ENCODE peak calls at places on chromosomes 1 and 21, in six cellular contexts. One of them, this sample, is unnamed.

GRCh38 chr1:93591833-93592635 is 89.6 kb downstream of the BCAR3 start:
- DNase-seq in astrocyte of the hippocampus: peak; percentile 81
- DNase-seq in activated CD4-positive, alpha-beta T cell treated with anti-CD3 and anti-CD28 coated beads for 48 hours: peak; percentile 18
- DNase-seq in mesenchymal stem cell: no peak
- DNase-seq in Caki2: peak; percentile 96
- DNase-seq in fibroblast of mammary gland: no peak
- DNase-seq in this sample: no peak

GRCh38 chr1:203083463-203083921 is 2.3 kb downstream of the MYOG start:
- DNase-seq in activated CD4-positive, alpha-beta T cell treated with anti-CD3 and anti-CD28 coated beads for 48 hours: no peak
- DNase-seq in Caki2: no peak
- DNase-seq in mesenchymal stem cell: no peak
- DNase-seq in fibroblast of mammary gland: no peak
- DNase-seq in astrocyte of the hippocampus: no peak
- DNase-seq in this sample: no peak

GRCh38 chr1:67431869-67432578 is 1.8 kb upstream of the SERBP1 start:
- DNase-seq in astrocyte of the hippocampus: no peak
- DNase-seq in activated CD4-positive, alpha-beta T cell treated with anti-CD3 and anti-CD28 coated beads for 48 hours: peak; percentile 22
- DNase-seq in mesenchymal stem cell: no peak
- DNase-seq in fibroblast of mammary gland: peak; percentile 13
- DNase-seq in Caki2: no peak
- DNase-seq in this sample: no peak

GRCh38 chr1:6460349-6461236 is 5.4 kb downstream of the TNFRSF25 start:
- DNase-seq in astrocyte of the hippocampus: peak; percentile 28
- DNase-seq in Caki2: no peak
- DNase-seq in activated CD4-positive, alpha-beta T cell treated with anti-CD3 and anti-CD28 coated beads for 48 hours: peak; percentile 84
- DNase-seq in mesenchymal stem cell: no peak
- DNase-seq in fibroblast of mammary gland: no peak
- DNase-seq in this sample: peak; percentile 91

GRCh38 chr1:53242381-53242780 is 4.1 kb upstream of the MAGOH start:
- DNase-seq in astrocyte of the hippocampus: no peak
- DNase-seq in Caki2: no peak
- DNase-seq in mesenchymal stem cell: no peak
- DNase-seq in fibroblast of mammary gland: no peak
- DNase-seq in activated CD4-positive, alpha-beta T cell treated with anti-CD3 and anti-CD28 coated beads for 48 hours: no peak
- DNase-seq in this sample: no peak

GRCh38 chr1:42806171-42806570 is 10.8 kb upstream of the ERMAP start:
- DNase-seq in astrocyte of the hippocampus: no peak
- DNase-seq in fibroblast of mammary gland: no peak
- DNase-seq in mesenchymal stem cell: no peak
- DNase-seq in Caki2: no peak
- DNase-seq in activated CD4-positive, alpha-beta T cell treated with anti-CD3 and anti-CD28 coated beads for 48 hours: no peak
- DNase-seq in this sample: no peak

GRCh38 chr1:157108448-157108847 is 8.8 kb upstream of the ETV3L start:
- DNase-seq in astrocyte of the hippocampus: no peak
- DNase-seq in mesenchymal stem cell: no peak
- DNase-seq in Caki2: no peak
- DNase-seq in activated CD4-positive, alpha-beta T cell treated with anti-CD3 and anti-CD28 coated beads for 48 hours: no peak
- DNase-seq in fibroblast of mammary gland: no peak
- DNase-seq in this sample: no peak

GRCh38 chr21:29821230-29821629 is 118.6 kb downstream of the GRIK1 start:
- DNase-seq in Caki2: no peak
- DNase-seq in mesenchymal stem cell: no peak
- DNase-seq in activated CD4-positive, alpha-beta T cell treated with anti-CD3 and anti-CD28 coated beads for 48 hours: no peak
- DNase-seq in astrocyte of the hippocampus: no peak
- DNase-seq in fibroblast of mammary gland: no peak
- DNase-seq in this sample: no peak

GRCh38 chr21:25080161-25080560 is 527.1 kb downstream of the MRPL39 start:
- DNase-seq in activated CD4-positive, alpha-beta T cell treated with anti-CD3 and anti-CD28 coated beads for 48 hours: no peak
- DNase-seq in fibroblast of mammary gland: peak; percentile 6
- DNase-seq in Caki2: no peak
- DNase-seq in astrocyte of the hippocampus: peak; percentile 73
- DNase-seq in mesenchymal stem cell: no peak
- DNase-seq in this sample: no peak

GRCh38 chr1:186514367-186514766 is 53.5 kb upstream of the PDC start:
- DNase-seq in astrocyte of the hippocampus: no peak
- DNase-seq in fibroblast of mammary gland: no peak
- DNase-seq in activated CD4-positive, alpha-beta T cell treated with anti-CD3 and anti-CD28 coated beads for 48 hours: no peak
- DNase-seq in Caki2: no peak
- DNase-seq in mesenchymal stem cell: no peak
- DNase-seq in this sample: no peak

GRCh38 chr1:204971700-204972336 is 71.2 kb upstream of the CNTN2 start:
- DNase-seq in activated CD4-positive, alpha-beta T cell treated with anti-CD3 and anti-CD28 coated beads for 48 hours: no peak
- DNase-seq in mesenchymal stem cell: peak; percentile 48
- DNase-seq in Caki2: peak; percentile 33
- DNase-seq in fibroblast of mammary gland: peak; percentile 78
- DNase-seq in astrocyte of the hippocampus: peak; percentile 54
- DNase-seq in this sample: no peak

GRCh38 chr1:36304970-36305914 is 926 bp upstream of the SH3D21 start:
- DNase-seq in activated CD4-positive, alpha-beta T cell treated with anti-CD3 and anti-CD28 coated beads for 48 hours: peak; percentile 74
- DNase-seq in fibroblast of mammary gland: no peak
- DNase-seq in mesenchymal stem cell: peak; percentile 39
- DNase-seq in Caki2: no peak
- DNase-seq in astrocyte of the hippocampus: no peak
- DNase-seq in this sample: no peak

GRCh38 chr21:28856588-28857250 is 136.0 kb downstream of the LTN1 start:
- DNase-seq in Caki2: no peak
- DNase-seq in activated CD4-positive, alpha-beta T cell treated with anti-CD3 and anti-CD28 coated beads for 48 hours: no peak
- DNase-seq in mesenchymal stem cell: no peak
- DNase-seq in astrocyte of the hippocampus: peak; percentile 2
- DNase-seq in fibroblast of mammary gland: no peak
- DNase-seq in this sample: no peak

GRCh38 chr1:64841330-64842065 is 96.6 kb downstream of the RAVER2 start:
- DNase-seq in mesenchymal stem cell: no peak
- DNase-seq in activated CD4-positive, alpha-beta T cell treated with anti-CD3 and anti-CD28 coated beads for 48 hours: no peak
- DNase-seq in fibroblast of mammary gland: peak; percentile 34
- DNase-seq in Caki2: no peak
- DNase-seq in astrocyte of the hippocampus: peak; percentile 15
- DNase-seq in this sample: no peak

GRCh38 chr1:182086136-182086535 is 24.6 kb upstream of the ZNF648 start:
- DNase-seq in mesenchymal stem cell: no peak
- DNase-seq in astrocyte of the hippocampus: no peak
- DNase-seq in fibroblast of mammary gland: no peak
- DNase-seq in activated CD4-positive, alpha-beta T cell treated with anti-CD3 and anti-CD28 coated beads for 48 hours: no peak
- DNase-seq in Caki2: no peak
- DNase-seq in this sample: no peak

GRCh38 chr1:3265800-3266485 is 188.5 kb upstream of the ARHGEF16 start:
- DNase-seq in mesenchymal stem cell: no peak
- DNase-seq in activated CD4-positive, alpha-beta T cell treated with anti-CD3 and anti-CD28 coated beads for 48 hours: no peak
- DNase-seq in Caki2: no peak
- DNase-seq in astrocyte of the hippocampus: no peak
- DNase-seq in fibroblast of mammary gland: no peak
- DNase-seq in this sample: no peak

GRCh38 chr1:210496063-210496462 is 167.4 kb downstream of the HHAT start:
- DNase-seq in mesenchymal stem cell: no peak
- DNase-seq in astrocyte of the hippocampus: peak; percentile 79
- DNase-seq in Caki2: no peak
- DNase-seq in fibroblast of mammary gland: peak; percentile 53
- DNase-seq in activated CD4-positive, alpha-beta T cell treated with anti-CD3 and anti-CD28 coated beads for 48 hours: no peak
- DNase-seq in this sample: no peak

GRCh38 chr21:43965911-43966585 is 46.1 kb upstream of the TRAPPC10 start:
- DNase-seq in fibroblast of mammary gland: no peak
- DNase-seq in Caki2: no peak
- DNase-seq in mesenchymal stem cell: no peak
- DNase-seq in activated CD4-positive, alpha-beta T cell treated with anti-CD3 and anti-CD28 coated beads for 48 hours: no peak
- DNase-seq in astrocyte of the hippocampus: no peak
- DNase-seq in this sample: no peak

GRCh38 chr21:39105836-39106235 is 77.4 kb downstream of the PSMG1 start:
- DNase-seq in fibroblast of mammary gland: no peak
- DNase-seq in activated CD4-positive, alpha-beta T cell treated with anti-CD3 and anti-CD28 coated beads for 48 hours: no peak
- DNase-seq in mesenchymal stem cell: no peak
- DNase-seq in astrocyte of the hippocampus: no peak
- DNase-seq in Caki2: no peak
- DNase-seq in this sample: no peak

GRCh38 chr1:185721553-185721952 is 12.6 kb upstream of the HMCN1 start:
- DNase-seq in mesenchymal stem cell: no peak
- DNase-seq in activated CD4-positive, alpha-beta T cell treated with anti-CD3 and anti-CD28 coated beads for 48 hours: no peak
- DNase-seq in astrocyte of the hippocampus: no peak
- DNase-seq in Caki2: no peak
- DNase-seq in fibroblast of mammary gland: no peak
- DNase-seq in this sample: no peak

GRCh38 chr1:181818459-181818858 is 243.1 kb downstream of the ZNF648 start:
- DNase-seq in activated CD4-positive, alpha-beta T cell treated with anti-CD3 and anti-CD28 coated beads for 48 hours: no peak
- DNase-seq in fibroblast of mammary gland: no peak
- DNase-seq in Caki2: no peak
- DNase-seq in mesenchymal stem cell: no peak
- DNase-seq in astrocyte of the hippocampus: no peak
- DNase-seq in this sample: no peak

GRCh38 chr21:42724226-42724920 is 71.0 kb downstream of the PDE9A start:
- DNase-seq in astrocyte of the hippocampus: peak; percentile 94
- DNase-seq in mesenchymal stem cell: peak; percentile 95
- DNase-seq in fibroblast of mammary gland: peak; percentile 93
- DNase-seq in Caki2: peak; percentile 99
- DNase-seq in activated CD4-positive, alpha-beta T cell treated with anti-CD3 and anti-CD28 coated beads for 48 hours: no peak
- DNase-seq in this sample: no peak

GRCh38 chr1:64220241-64220640 is 16.8 kb downstream of the UBE2U start:
- DNase-seq in activated CD4-positive, alpha-beta T cell treated with anti-CD3 and anti-CD28 coated beads for 48 hours: no peak
- DNase-seq in astrocyte of the hippocampus: no peak
- DNase-seq in fibroblast of mammary gland: peak; percentile 56
- DNase-seq in mesenchymal stem cell: no peak
- DNase-seq in Caki2: no peak
- DNase-seq in this sample: no peak

This sample was measured in activated T-helper 9 cell treated with anti-CD3 and anti-CD28 coated beads, Interleukin-2, amount 50 U/mL, for 16 hours.